ENCODE peak calls at places on chromosomes 5 and 9, in four cellular contexts. P, D, Y and S are unnamed samples.

GRCh38 chr5:142353093-142353472 is 28.3 kb upstream of the SPRY4 start:
- DNase-seq in P (no peak), D (no peak), Y (no peak), S (no peak)

GRCh38 chr5:88686743-88687142 is 196.2 kb downstream of the MEF2C start:
- DNase-seq in P (no peak), D (no peak), Y (no peak), S (no peak)

GRCh38 chr5:177997319-177997670 is 1.3 kb upstream of the PROP1 start:
- DNase-seq in P (no peak), D (peak; percentile 38), Y (no peak), S (no peak)

GRCh38 chr9:81138173-81138572 is 551.2 kb downstream of the TLE1 start:
- DNase-seq in P (peak; percentile 28), D (no peak), Y (no peak), S (no peak)

GRCh38 chr9:93136693-93137092 is 2.6 kb upstream of the NINJ1 start:
- DNase-seq in P (no peak), D (no peak), Y (no peak), S (no peak)

GRCh38 chr5:56358046-56358445 is 124.9 kb upstream of the ANKRD55 start:
- DNase-seq in P (no peak), D (no peak), Y (no peak), S (no peak)

GRCh38 chr9:69086312-69086711 is 50.8 kb downstream of the FXN start:
- DNase-seq in P (no peak), D (no peak), Y (no peak), S (no peak)

GRCh38 chr5:115418788-115419187 is 122.3 kb upstream of the CCDC112 start:
- DNase-seq in P (no peak), D (peak; percentile 42), Y (no peak), S (no peak)

GRCh38 chr9:92790542-92791527 is 26.2 kb upstream of the BICD2 start:
- DNase-seq in P (peak; percentile 83), D (peak; percentile 86), Y (peak; percentile 44), S (peak; percentile 48)